ENCODE peak calls at places on chromosomes 11 and 22, in seven cellular contexts. G is IMR-90, P is mesendoderm, H is trophoblast cell, W is neuronal stem cell, L is H9, K is mesenchymal stem cell. O is an unnamed sample.

GRCh38 chr11:75667268-75667830 is 1.5 kb downstream of the MAP6 start:
- DNase-seq in H (no peak), L (peak), W (peak), P (peak), K (no peak), G (no peak), O (no peak)

GRCh38 chr11:106076421-106076922 is 675 bp downstream of the KBTBD3 start:
- DNase-seq in G (no peak), L (no peak), W (no peak), K (no peak), H (no peak), P (no peak), O (no peak)

GRCh38 chr11:95175969-95176368 is 55.0 kb downstream of the SESN3 start:
- DNase-seq in W (no peak), H (no peak), P (no peak), K (no peak), G (no peak), L (no peak), O (no peak)

GRCh38 chr11:96264364-96264763 is 78.6 kb downstream of the MAML2 start:
- DNase-seq in K (peak), W (no peak), P (no peak), L (no peak), H (no peak), G (no peak), O (no peak)

GRCh38 chr22:34526681-34527080 is 539.3 kb upstream of the ISX start:
- DNase-seq in W (no peak), G (no peak), L (no peak), K (no peak), P (no peak), H (no peak), O (no peak)

GRCh38 chr11:134333312-134333711 is 1.5 kb downstream of the GLB1L2 start:
- DNase-seq in W (no peak), P (no peak), K (no peak), H (no peak), G (no peak), L (no peak), O (no peak)

GRCh38 chr22:36252754-36253522 is at the start of gene APOL1:
- DNase-seq in H (peak), W (no peak), G (peak), L (peak), K (peak), P (no peak), O (no peak)

GRCh38 chr11:43268786-43269185 is 43.0 kb upstream of the API5 start:
- DNase-seq in W (no peak), G (no peak), P (peak), K (no peak), H (no peak), L (no peak), O (no peak)

GRCh38 chr22:20464096-20464614 is 26.5 kb upstream of the SCARF2 start:
- DNase-seq in W (no peak), G (no peak), K (no peak), L (no peak), H (no peak), P (no peak), O (no peak)

GRCh38 chr11:75260396-75260795 is 19.8 kb downstream of the TPBGL start:
- DNase-seq in L (peak), W (no peak), P (no peak), K (no peak), H (no peak), G (no peak), O (no peak)

GRCh38 chr11:3190600-3190999 is 25.5 kb upstream of the OSBPL5 start:
- DNase-seq in W (no peak), H (no peak), K (no peak), G (no peak), P (no peak), L (no peak), O (no peak)

GRCh38 chr11:11813288-11813962 is 28.3 kb upstream of the USP47 start:
- DNase-seq in H (peak), K (peak), L (no peak), P (peak), G (peak), W (no peak), O (no peak)

GRCh38 chr22:36986242-36986821 is 32.9 kb downstream of the TST start:
- DNase-seq in L (peak), H (no peak), W (no peak), P (peak), G (no peak), K (no peak), O (peak)

GRCh38 chr11:94895451-94895850 is 77.9 kb downstream of the CWC15 start:
- DNase-seq in L (no peak), G (peak), K (peak), P (peak), H (no peak), W (no peak), O (no peak)

GRCh38 chr11:111730871-111731591 is 35.2 kb downstream of the PPP2R1B start:
- DNase-seq in G (no peak), H (no peak), W (no peak), L (no peak), K (no peak), P (no peak), O (no peak)

GRCh38 chr11:65118097-65118837 is 766 bp upstream of the ZNHIT2 start:
- DNase-seq in H (no peak), P (no peak), G (no peak), K (no peak), W (no peak), L (no peak), O (no peak)

GRCh38 chr11:61803889-61804647 is 11.4 kb downstream of the FEN1 start:
- DNase-seq in L (no peak), W (no peak), K (no peak), H (no peak), P (no peak), G (peak), O (no peak)

GRCh38 chr11:35390737-35391682 is 28.3 kb downstream of the SLC1A2 start:
- DNase-seq in P (no peak), H (peak), W (no peak), G (peak), K (peak), L (no peak), O (no peak)

GRCh38 chr22:30694171-30694637 is 470 bp upstream of the OSBP2 start:
- DNase-seq in H (no peak), W (peak), K (peak), L (peak), G (peak), P (peak), O (peak)

GRCh38 chr11:62923634-62924411 is 2.7 kb upstream of the CHRM1 start:
- DNase-seq in W (no peak), L (no peak), H (peak), G (no peak), P (peak), K (no peak), O (peak)

GRCh38 chr11:119787074-119787461 is 58.1 kb upstream of the NECTIN1 start:
- DNase-seq in H (no peak), W (no peak), P (no peak), L (no peak), G (no peak), K (no peak), O (no peak)

GRCh38 chr11:45817191-45817590 is 12.2 kb downstream of the SLC35C1 start:
- DNase-seq in K (no peak), L (no peak), H (no peak), P (no peak), W (no peak), G (no peak), O (no peak)

GRCh38 chr11:1921576-1922141 is 2.2 kb downstream of the TNNT3 start:
- DNase-seq in W (no peak), G (no peak), H (no peak), K (no peak), P (no peak), L (no peak), O (no peak)

GRCh38 chr11:124872741-124873140 is 7.5 kb downstream of the ROBO3 start:
- DNase-seq in G (no peak), H (no peak), P (peak), L (peak), W (no peak), K (no peak), O (no peak)

GRCh38 chr11:13316528-13316961 is 39.0 kb downstream of the BMAL1 start:
- DNase-seq in W (no peak), G (peak), H (no peak), P (no peak), L (no peak), K (no peak), O (no peak)

GRCh38 chr22:33380789-33381530 is 322.8 kb upstream of the SYN3 start:
- DNase-seq in L (no peak), G (peak), H (no peak), P (peak), K (peak), W (no peak), O (no peak)

GRCh38 chr11:118016094-118016493 is 29.9 kb downstream of the IL10RA start:
- DNase-seq in H (no peak), G (no peak), W (no peak), K (no peak), P (no peak), L (no peak), O (no peak)

GRCh38 chr11:132872223-132872622 is 660.1 kb downstream of the OPCML start:
- DNase-seq in G (no peak), P (no peak), W (no peak), H (no peak), L (no peak), K (no peak), O (no peak)

GRCh38 chr11:118519549-118519948 is 7.7 kb upstream of the TTC36 start:
- DNase-seq in P (no peak), G (no peak), W (no peak), H (no peak), K (no peak), L (no peak), O (no peak)

GRCh38 chr22:49800408-49801238 is 27.1 kb downstream of the BRD1 start:
- DNase-seq in H (no peak), W (no peak), P (no peak), K (no peak), G (no peak), L (no peak), O (no peak)

GRCh38 chr11:31397239-31397834 is 27.7 kb downstream of the DNAJC24 start:
- DNase-seq in G (peak), L (no peak), W (no peak), K (peak), P (peak), H (no peak), O (no peak)

GRCh38 chr11:39541945-39542351 is 1917.5 kb downstream of the LRRC4C start:
- DNase-seq in W (no peak), L (peak), H (no peak), P (peak), G (no peak), K (no peak), O (no peak)

GRCh38 chr22:43305806-43306205 is 37.4 kb downstream of the SCUBE1 start:
- DNase-seq in G (no peak), W (no peak), L (no peak), P (no peak), K (no peak), H (no peak), O (no peak)

GRCh38 chr11:112780351-112781043 is 180.7 kb upstream of the NCAM1 start:
- DNase-seq in G (peak), H (peak), P (no peak), K (no peak), L (no peak), W (no peak), O (no peak)

GRCh38 chr22:33879796-33880195 is 40.5 kb downstream of the LARGE1 start:
- DNase-seq in H (no peak), W (no peak), G (no peak), P (no peak), K (no peak), L (no peak), O (no peak)

GRCh38 chr11:15720460-15720859 is 605.7 kb downstream of the INSC start:
- DNase-seq in W (no peak), L (no peak), G (peak), K (peak), H (no peak), P (no peak), O (no peak)

GRCh38 chr11:73320786-73321325 is 12.8 kb downstream of the ARHGEF17 start:
- DNase-seq in W (no peak), K (peak), P (no peak), H (no peak), L (no peak), G (peak), O (no peak)

GRCh38 chr11:45110562-45110961 is 35.9 kb upstream of the PRDM11 start:
- DNase-seq in W (peak), H (no peak), L (peak), G (peak), P (peak), K (peak), O (peak)

GRCh38 chr11:84452211-84452610 is 1166.0 kb upstream of the CCDC90B start:
- DNase-seq in W (no peak), P (no peak), K (no peak), H (no peak), G (no peak), L (no peak), O (no peak)
- H2BK5ac ChIP-seq in W (no peak), P (no peak), K (no peak), H (no peak), G (no peak), L (no peak), O (no peak)

GRCh38 chr11:8709777-8710176 is 27.2 kb downstream of the RPL27A start:
- DNase-seq in H (no peak), W (no peak), P (no peak), K (no peak), L (no peak), G (no peak), O (no peak)

GRCh38 chr11:8705171-8705570 is 22.6 kb downstream of the RPL27A start:
- DNase-seq in H (no peak), G (no peak), W (no peak), K (no peak), L (no peak), P (no peak), O (no peak)

GRCh38 chr11:8707541-8708270 is 25.1 kb downstream of the RPL27A start:
- DNase-seq in W (no peak), P (no peak), L (no peak), K (no peak), G (no peak), H (no peak), O (no peak)

GRCh38 chr11:8709002-8709672 is 26.5 kb downstream of the RPL27A start:
- DNase-seq in K (no peak), H (no peak), W (no peak), P (no peak), L (peak), G (peak), O (no peak)

DNA sequence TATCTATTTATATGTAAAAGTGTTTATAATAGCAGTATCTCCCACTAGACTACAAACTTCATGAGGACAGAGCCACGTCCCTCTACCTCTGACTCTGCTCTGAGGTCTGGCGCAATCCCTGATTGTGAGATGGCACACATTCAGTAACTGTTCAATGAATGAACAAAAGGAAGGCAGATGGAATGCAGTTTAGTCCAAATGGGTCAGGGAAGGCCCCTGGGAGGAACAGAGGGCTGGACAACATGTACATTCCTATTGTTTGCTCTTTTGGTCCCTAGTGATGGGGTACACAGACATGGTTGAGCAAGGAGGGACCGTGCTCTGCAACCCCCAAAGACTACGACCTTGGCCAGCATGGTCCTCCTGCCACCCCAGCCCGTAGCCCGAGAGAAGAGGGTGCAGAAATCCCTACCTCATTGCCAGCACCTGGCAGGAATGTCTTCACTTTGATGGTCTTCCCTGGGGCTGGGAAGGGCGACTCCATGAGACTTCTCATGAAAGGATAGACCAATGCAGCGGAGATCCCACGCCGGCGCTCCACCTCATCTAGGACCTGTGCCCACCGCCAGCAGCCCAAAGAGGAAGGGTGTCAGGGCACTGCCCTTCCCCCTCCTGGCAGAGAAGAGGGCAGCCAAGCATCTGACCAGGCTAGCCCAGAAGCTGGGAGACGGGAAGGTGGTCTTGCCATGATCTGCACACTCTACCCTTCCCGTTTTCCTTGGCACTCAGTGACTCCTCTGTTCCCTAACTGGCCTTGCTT is 24.3 kb downstream of the RPL27A start:
- DNase-seq in H (no peak), L (no peak), G (no peak), W (no peak), P (no peak), K (no peak), O (no peak)
- H2BK5ac ChIP-seq in H (no peak), L (no peak), G (no peak), W (no peak), P (no peak), K (no peak), O (no peak)

DNA sequence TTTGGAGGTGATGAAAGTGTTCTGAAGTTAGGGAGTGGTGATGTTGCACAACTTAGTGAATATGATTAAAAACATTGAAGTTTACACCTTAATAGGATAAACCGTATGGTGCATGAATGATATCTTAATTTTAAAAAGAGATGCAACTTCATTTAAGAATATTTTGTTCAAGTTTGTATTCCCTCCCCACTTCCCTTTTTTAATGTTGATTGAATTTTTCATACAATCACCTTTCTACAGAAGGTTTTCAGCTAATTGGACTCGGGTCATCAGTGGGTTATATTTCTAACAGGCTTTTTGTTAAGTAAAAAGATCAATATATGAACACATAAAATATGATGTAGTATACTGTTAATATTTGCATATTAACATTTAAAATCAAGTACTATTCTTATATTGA is 72.6 kb downstream of the DDIAS start:
- DNase-seq in L (no peak), G (no peak), P (no peak), W (no peak), H (no peak), K (no peak), O (no peak)
- H2BK5ac ChIP-seq in L (no peak), G (no peak), P (no peak), W (no peak), H (no peak), K (no peak), O (no peak)

DNA sequence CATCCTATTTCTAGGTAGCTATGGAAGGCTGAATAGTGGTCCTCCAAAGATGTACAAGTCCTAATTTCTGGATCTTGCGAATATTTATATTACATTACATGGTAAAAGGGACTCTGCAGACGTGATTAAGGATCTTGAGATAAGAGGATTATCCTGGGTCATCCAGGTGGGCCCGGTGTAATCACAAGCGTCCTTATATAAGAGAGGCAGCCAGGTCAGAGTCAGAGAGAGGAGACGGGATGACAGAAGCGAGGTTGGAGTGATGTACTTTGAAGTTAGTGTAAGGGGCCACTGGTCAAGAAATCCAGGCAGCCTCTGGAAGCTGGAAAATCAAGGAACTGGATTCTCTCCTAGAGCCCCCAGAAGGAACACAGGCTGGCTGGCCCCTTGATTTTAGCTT is 70.1 kb upstream of the MYOD1 start:
- DNase-seq in G (no peak), L (no peak), H (no peak), K (no peak), W (no peak), P (no peak), O (no peak)
- H2BK5ac ChIP-seq in G (no peak), L (no peak), H (no peak), K (no peak), W (no peak), P (no peak), O (no peak)

GRCh38 chr11:66743271-66743968 is 14.4 kb upstream of the SPTBN2 start:
- DNase-seq in K (no peak), H (no peak), L (no peak), W (no peak), P (no peak), G (no peak), O (no peak)
- H2BK5ac ChIP-seq in K (no peak), H (no peak), L (no peak), W (no peak), P (no peak), G (no peak), O (no peak)

GRCh38 chr11:80173487-80174136 is 732.8 kb upstream of the TENM4 start:
- DNase-seq in L (no peak), H (no peak), G (no peak), K (no peak), W (no peak), P (no peak), O (no peak)
- H2BK5ac ChIP-seq in L (no peak), H (no peak), G (no peak), K (no peak), W (no peak), P (no peak), O (no peak)

DNA sequence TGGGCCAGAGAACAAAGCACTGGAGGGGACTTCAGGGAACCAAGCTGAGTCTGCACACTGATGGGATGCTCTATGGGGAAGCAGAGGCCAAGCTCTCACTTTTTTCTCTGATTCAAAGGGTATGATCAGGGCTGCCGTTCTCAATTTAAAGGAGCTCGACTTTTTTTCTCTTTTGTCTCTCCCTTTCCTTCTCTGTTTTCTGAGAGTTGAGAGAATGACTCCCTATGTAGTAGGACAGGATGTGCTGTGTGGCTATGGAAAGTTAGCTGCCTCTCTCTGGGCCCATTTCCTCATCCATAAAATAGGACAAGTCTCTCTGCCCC is 7.9 kb downstream of the ADORA2A start:
- DNase-seq in H (no peak), P (no peak), L (no peak), K (no peak), G (no peak), W (no peak), O (no peak)
- H2BK5ac ChIP-seq in H (no peak), P (no peak), L (no peak), K (no peak), G (no peak), W (no peak), O (no peak)

GRCh38 chr22:40300884-40301672 is 45.2 kb upstream of the ADSL start:
- DNase-seq in L (no peak), G (no peak), P (no peak), H (no peak), K (no peak), W (no peak), O (no peak)

GRCh38 chr22:40305625-40306024 is 40.7 kb upstream of the ADSL start:
- DNase-seq in G (no peak), H (no peak), K (no peak), L (no peak), W (no peak), P (no peak), O (no peak)

GRCh38 chr22:40302149-40302548 is 44.2 kb upstream of the ADSL start:
- DNase-seq in P (no peak), H (no peak), W (no peak), G (no peak), K (no peak), L (no peak), O (no peak)
- H2BK5ac ChIP-seq in P (no peak), H (no peak), W (no peak), G (no peak), K (no peak), L (no peak), O (no peak)

O was measured in H1.